ENCODE peak calls at places on chromosomes 13 and 19, in nine cellular contexts. H, K, N, L, C, V, P, U and D are unnamed samples.

GRCh38 chr13:43769552-43769951 is 17.2 kb downstream of the ENOX1 start:
- DNase-seq in L (no peak), H (no peak), V (no peak), K (no peak), P (no peak), N (no peak), C (no peak), U (no peak), D (no peak)

GRCh38 chr19:18493440-18494266 is 28.2 kb downstream of the ELL start:
- DNase-seq in K (no peak), L (no peak), P (no peak), U (no peak), C (no peak), N (no peak), H (no peak), V (no peak), D (no peak)

GRCh38 chr13:28718186-28718537 is 608 bp downstream of the SLC46A3 start:
- DNase-seq in C (no peak), L (no peak), N (peak; percentile 36), V (no peak), P (no peak), K (no peak), U (peak; percentile 12), H (no peak), D (no peak)

GRCh38 chr19:21750586-21751128 is 16.7 kb downstream of the ZNF100 start:
- DNase-seq in K (no peak), H (no peak), P (no peak), U (no peak), N (no peak), L (no peak), V (no peak), C (no peak), D (no peak)

GRCh38 chr19:40578442-40578908 is 1.8 kb downstream of the SHKBP1 start:
- DNase-seq in N (no peak), K (no peak), P (no peak), H (no peak), C (no peak), V (no peak), U (peak; percentile 41), L (no peak), D (no peak)

GRCh38 chr19:47075179-47075811 is 26.9 kb upstream of the TMEM160 start:
- DNase-seq in L (no peak), U (peak; percentile 12), C (no peak), N (no peak), K (no peak), H (no peak), V (no peak), P (no peak), D (no peak)

GRCh38 chr13:113399755-113400149 is 35.8 kb upstream of the GRTP1 start:
- DNase-seq in L (no peak), U (no peak), K (no peak), C (no peak), N (no peak), H (no peak), V (peak; percentile 23), P (peak; percentile 56), D (no peak)

GRCh38 chr13:114264886-114265611 is 16.4 kb upstream of the UPF3A start:
- DNase-seq in K (no peak), L (no peak), C (peak; percentile 63), N (no peak), H (no peak), V (no peak), U (peak; percentile 79), P (no peak), D (no peak)

GRCh38 chr13:39870197-39870746 is 214.8 kb downstream of the COG6 start:
- DNase-seq in L (no peak), N (no peak), H (no peak), V (no peak), U (no peak), K (no peak), C (no peak), P (no peak), D (no peak)

GRCh38 chr13:42553098-42554046 is 20.6 kb upstream of the TNFSF11 start:
- DNase-seq in N (no peak), L (peak; percentile 28), H (no peak), K (no peak), C (peak; percentile 69), P (no peak), U (peak; percentile 63), V (no peak), D (no peak)

GRCh38 chr19:17243854-17244617 is 1.7 kb downstream of the NR2F6 start:
- DNase-seq in P (peak; percentile 83), U (peak; percentile 20), V (peak; percentile 82), K (no peak), C (no peak), L (peak; percentile 76), N (no peak), H (no peak), D (no peak)

GRCh38 chr19:44653977-44654784 is 10.5 kb downstream of the PVR start:
- DNase-seq in V (peak; percentile 94), H (no peak), U (peak; percentile 43), N (peak; percentile 69), L (peak; percentile 87), K (peak; percentile 50), C (peak; percentile 14), P (peak; percentile 80), D (peak; percentile 87)

GRCh38 chr13:110001622-110002275 is 215.4 kb upstream of the IRS2 start:
- DNase-seq in K (no peak), P (no peak), L (no peak), N (no peak), U (peak; percentile 90), V (no peak), H (no peak), C (no peak), D (no peak)

GRCh38 chr13:94362411-94362909 is 117.0 kb downstream of the DCT start:
- DNase-seq in V (peak; percentile 82), K (peak; percentile 28), H (peak; percentile 38), C (peak; percentile 79), N (peak; percentile 53), L (peak; percentile 66), P (peak; percentile 70), U (peak; percentile 95), D (peak; percentile 61)
- TF ChIP-seq CTCF in V (peak; percentile 62), K (peak; percentile 58), H (peak; percentile 73), C (peak; percentile 69), N (no peak), L (peak; percentile 83), P (peak; percentile 83), U (peak; percentile 94), D (peak; percentile 85)

GRCh38 chr19:55537741-55538111 is 793 bp upstream of the SBK2 start:
- DNase-seq in H (no peak), V (no peak), P (no peak), K (no peak), L (no peak), C (no peak), N (no peak), U (peak; percentile 69), D (no peak)

GRCh38 chr19:55535579-55536350 is 1.2 kb downstream of the SBK2 start:
- DNase-seq in V (no peak), C (no peak), P (no peak), K (no peak), H (no peak), L (no peak), U (no peak), N (no peak), D (no peak)

GRCh38 chr19:55538132-55538531 is 1.2 kb upstream of the SBK2 start:
- DNase-seq in C (no peak), K (no peak), H (no peak), N (no peak), V (no peak), L (no peak), U (no peak), P (no peak), D (no peak)

GRCh38 chr19:55536366-55536765 is 567 bp downstream of the SBK2 start:
- DNase-seq in C (no peak), V (no peak), P (no peak), U (no peak), H (no peak), L (no peak), N (no peak), K (no peak), D (no peak)

DNA sequence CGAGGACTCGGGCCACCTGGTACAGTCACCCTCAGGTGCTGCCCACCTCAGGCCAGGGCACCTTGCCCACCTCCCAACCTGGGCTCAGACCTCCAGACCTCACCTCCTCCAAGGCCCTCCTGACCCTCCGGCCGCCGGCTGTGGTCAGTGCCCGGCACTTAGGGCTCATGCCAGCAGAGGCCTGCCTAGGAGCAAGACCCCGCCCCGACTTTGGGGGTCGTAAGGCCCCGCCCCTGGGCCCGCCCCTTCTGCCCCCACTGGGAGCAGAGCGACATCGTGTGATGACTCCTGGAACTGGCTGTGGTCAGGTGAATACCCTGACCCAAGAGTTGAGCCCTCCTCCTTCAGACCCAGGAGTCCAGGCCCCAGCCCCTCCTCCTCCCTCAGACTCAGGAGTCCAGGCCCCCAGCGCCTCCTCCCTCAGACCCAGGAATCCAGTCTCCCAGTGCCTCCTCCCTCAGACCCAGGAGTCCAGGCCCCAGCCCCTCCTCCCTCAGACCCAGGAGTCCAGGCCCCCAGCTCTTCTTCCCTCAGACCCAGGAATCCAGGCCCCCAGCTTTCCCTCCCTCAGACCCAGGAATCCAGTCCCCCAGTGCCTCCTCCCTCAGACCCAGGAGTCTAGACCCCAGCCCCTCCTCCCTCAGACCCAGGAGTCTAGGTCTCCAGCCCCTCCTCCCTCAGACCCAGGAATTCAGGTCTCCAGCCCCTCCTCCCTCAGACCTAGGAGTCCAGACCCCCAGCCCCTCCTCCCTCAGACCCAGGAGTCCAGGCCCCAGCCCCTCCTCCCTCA is at the start of gene SBK2:
- DNase-seq in L (no peak), U (no peak), V (no peak), P (no peak), K (no peak), H (no peak), C (no peak), N (no peak), D (no peak)
- TF ChIP-seq CTCF in L (no peak), U (peak; percentile 32), V (no peak), P (no peak), K (no peak), H (peak; percentile 25), C (no peak), N (no peak), D (no peak)

DNA sequence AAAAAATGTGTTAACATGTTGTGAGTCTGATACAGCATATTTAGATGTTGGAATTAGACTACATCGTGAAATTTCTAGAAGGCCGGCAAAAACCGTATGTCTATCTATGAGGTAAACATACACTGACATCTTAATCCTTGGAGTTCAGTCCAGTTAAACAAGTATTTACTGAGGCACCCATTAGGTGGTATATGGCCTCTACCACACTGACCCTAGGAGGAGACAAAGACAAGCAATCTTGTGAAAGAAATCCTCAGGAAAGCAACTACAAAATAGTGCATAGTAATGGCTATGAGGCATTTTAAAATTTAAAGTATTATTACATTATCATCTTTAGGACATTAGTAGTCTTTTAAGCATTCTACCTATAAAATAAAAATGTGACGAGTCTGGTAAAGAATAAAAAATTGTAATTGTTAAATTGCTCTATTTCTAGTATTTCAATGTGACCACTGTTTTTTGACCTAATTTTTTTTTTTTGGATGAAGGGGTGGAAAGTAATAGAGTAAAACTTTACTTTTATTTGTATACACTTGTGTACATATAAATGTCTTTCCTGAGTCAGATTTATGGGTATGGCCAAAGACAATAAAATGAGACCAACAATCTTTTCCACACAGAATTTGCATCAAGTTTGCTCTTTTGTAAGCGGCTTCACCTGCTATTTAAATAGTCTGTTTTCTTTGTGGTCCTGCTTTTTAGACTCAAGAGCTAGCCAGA is 50.5 kb downstream of the KATNAL1 start:
- DNase-seq in P (no peak), V (no peak), H (no peak), K (no peak), C (no peak), U (no peak), N (no peak), L (no peak), D (no peak)
- TF ChIP-seq CTCF in P (no peak), V (no peak), H (peak; percentile 29), K (no peak), C (peak; percentile 9), U (no peak), N (no peak), L (no peak), D (peak; percentile 16)

GRCh38 chr19:58516964-58517833 is 2.4 kb downstream of the ZBTB45 start:
- DNase-seq in U (no peak), H (no peak), P (no peak), C (no peak), L (no peak), K (no peak), V (no peak), N (no peak), D (no peak)
- TF ChIP-seq CTCF in U (no peak), H (no peak), P (no peak), C (no peak), L (no peak), K (no peak), V (no peak), N (no peak), D (no peak)